ENCODE peak calls at places on chromosome 4, in five cellular contexts. Y is upper lobe of left lung, N is left ventricle myocardium inferior, X is ovary, W is GM12878. S is an unnamed sample.

GRCh38 chr4:125314676-125315570 is at the start of gene FAT4:
- DNase-seq in Y (peak), N (peak), X (peak), W (no peak), S (peak)

GRCh38 chr4:185836268-185837084 is 24.5 kb upstream of the SORBS2 start:
- DNase-seq in Y (no peak), N (no peak), X (no peak), W (no peak), S (no peak)

GRCh38 chr4:626201-627091 is 1.1 kb downstream of the PDE6B start:
- DNase-seq in Y (peak), N (peak), X (no peak), W (no peak), S (no peak)

GRCh38 chr4:135065366-135065765 is 863.8 kb upstream of the PABPC4L start:
- DNase-seq in Y (no peak), N (no peak), X (no peak), W (no peak), S (no peak)

GRCh38 chr4:176319237-176319703 is 496 bp upstream of the SPCS3 start:
- DNase-seq in Y (peak), N (no peak), X (no peak), W (no peak), S (no peak)

GRCh38 chr4:113822555-113823290 is 61.2 kb upstream of the CAMK2D start:
- DNase-seq in Y (no peak), N (no peak), X (no peak), W (peak), S (no peak)

GRCh38 chr4:184896868-184897715 is 71.3 kb upstream of the ACSL1 start:
- DNase-seq in Y (peak), N (peak), X (no peak), W (no peak), S (no peak)

GRCh38 chr4:42865572-42866189 is 26.8 kb upstream of the GRXCR1 start:
- DNase-seq in Y (peak), N (no peak), X (peak), W (no peak), S (peak)

GRCh38 chr4:180060159-180060889 is 2182.9 kb upstream of the TENM3 start:
- DNase-seq in Y (no peak), N (no peak), X (no peak), W (no peak), S (no peak)

GRCh38 chr4:15677507-15677988 is 4.1 kb upstream of the FAM200B start:
- DNase-seq in Y (peak), N (no peak), X (no peak), W (no peak), S (no peak)

GRCh38 chr4:158020175-158020574 is 152.7 kb downstream of the GASK1B start:
- DNase-seq in Y (peak), N (no peak), X (peak), W (no peak), S (no peak)

GRCh38 chr4:8645753-8646124 is 53.2 kb downstream of the CPZ start:
- DNase-seq in Y (no peak), N (no peak), X (no peak), W (no peak), S (no peak)

GRCh38 chr4:2255501-2256155 is 6.3 kb downstream of the MXD4 start:
- DNase-seq in Y (peak), N (peak), X (peak), W (no peak), S (peak)
- H3K27ac ChIP-seq in Y (peak), N (peak), X (peak), W (no peak), S (peak)

DNA sequence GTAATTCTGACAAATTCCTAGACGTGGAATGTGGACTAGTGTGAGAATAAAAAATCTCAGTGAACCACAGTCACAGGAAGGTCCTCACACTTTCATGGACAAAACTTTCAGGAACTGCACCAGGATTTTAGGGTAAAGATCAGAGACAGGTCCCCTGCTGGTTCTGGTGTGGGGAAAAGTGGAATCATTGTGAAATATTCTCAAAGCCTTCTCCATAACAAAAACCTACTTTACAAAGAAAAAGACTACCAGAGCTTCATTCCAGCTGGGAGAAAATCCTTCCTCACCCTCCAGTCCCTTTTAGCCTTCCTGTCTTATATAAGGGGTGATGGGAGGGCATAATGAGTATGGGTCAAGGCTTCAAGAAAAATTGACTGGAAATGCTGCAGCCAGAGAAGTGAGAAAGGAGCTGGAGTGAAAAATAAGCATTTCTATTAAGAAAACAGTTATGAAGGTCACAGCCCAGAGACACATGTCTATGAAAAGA is 325.8 kb downstream of the ARAP2 start:
- DNase-seq in Y (no peak), N (no peak), X (no peak), W (no peak), S (no peak)
- H3K4me3 ChIP-seq in Y (no peak), N (no peak), X (no peak), W (no peak), S (no peak)

DNA sequence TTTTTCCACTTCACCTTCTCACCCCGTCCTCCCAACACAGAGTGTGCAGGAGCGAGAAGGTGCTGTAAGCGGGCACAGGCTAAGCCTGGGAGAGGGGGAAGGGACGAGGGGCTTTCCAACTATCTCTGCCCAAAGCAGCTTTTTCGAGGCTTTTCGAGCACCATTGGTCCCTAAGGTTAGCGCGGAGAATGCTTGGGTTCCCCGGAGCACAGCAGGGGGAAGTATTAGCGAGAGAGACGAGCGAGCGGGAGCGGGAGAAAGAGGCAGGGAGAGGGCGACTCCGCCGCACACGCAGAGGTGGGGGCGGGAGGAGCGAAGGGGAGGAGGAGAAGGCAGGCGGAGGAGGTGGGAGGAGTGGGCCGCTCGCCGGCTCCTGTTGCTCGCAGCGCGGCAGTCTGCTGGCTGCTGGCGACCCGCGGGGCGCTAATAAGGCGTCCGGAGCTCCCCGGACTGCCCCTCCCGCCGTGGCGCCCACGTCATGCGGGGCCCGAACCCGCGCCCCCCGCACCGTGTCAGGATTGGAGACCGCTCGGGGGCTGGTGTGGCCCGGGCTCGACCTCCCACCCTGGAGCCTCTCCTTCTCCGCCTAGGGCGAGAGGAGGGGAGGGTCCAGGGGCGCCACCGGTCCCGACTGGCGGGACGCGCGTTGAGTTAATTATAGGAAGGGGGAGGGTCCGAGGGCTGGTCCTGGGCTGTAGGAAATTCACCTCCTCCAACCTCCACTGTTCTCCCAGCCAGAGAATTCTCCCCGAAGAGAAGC is at the start of gene ADAMTS3:
- DNase-seq in Y (peak), N (peak), X (peak), W (no peak), S (no peak)
- TF ChIP-seq CTCF in Y (no peak), N (no peak), X (no peak), W (no peak), S (no peak)

GRCh38 chr4:20262221-20262620 is 10.5 kb downstream of the SLIT2 start:
- DNase-seq in Y (no peak), N (no peak), X (no peak), W (no peak), S (no peak)

GRCh38 chr4:20268028-20268427 is 16.3 kb downstream of the SLIT2 start:
- DNase-seq in Y (no peak), N (no peak), X (no peak), W (no peak), S (no peak)

GRCh38 chr4:20264688-20265087 is 13.0 kb downstream of the SLIT2 start:
- DNase-seq in Y (no peak), N (no peak), X (no peak), W (no peak), S (no peak)

GRCh38 chr4:20266215-20267082 is 14.7 kb downstream of the SLIT2 start:
- DNase-seq in Y (no peak), N (peak), X (no peak), W (no peak), S (no peak)

GRCh38 chr4:20265726-20266125 is 14.0 kb downstream of the SLIT2 start:
- DNase-seq in Y (no peak), N (no peak), X (no peak), W (no peak), S (no peak)
- H3K27ac ChIP-seq in Y (no peak), N (peak), X (no peak), W (no peak), S (no peak)

GRCh38 chr4:84623661-84624060 is 40.7 kb downstream of the CDS1 start:
- DNase-seq in Y (no peak), N (no peak), X (no peak), W (no peak), S (no peak)

GRCh38 chr4:84622959-84623358 is 40.0 kb downstream of the CDS1 start:
- DNase-seq in Y (no peak), N (no peak), X (no peak), W (no peak), S (no peak)
- H3K4me3 ChIP-seq in Y (no peak), N (no peak), X (no peak), W (no peak), S (no peak)